ENCODE peak calls at places on chromosomes 13 and 19, in seven cellular contexts. J is BE2C, B is ELR, I is thoracic aorta, P is occipital lobe, V is sciatic nerve, Q is memory B cell. O is an unnamed sample.

GRCh38 chr13:89763011-89763410 is 1584.5 kb upstream of the MIR17HG start:
- DNase-seq in V (no peak), J (no peak), P (no peak), I (no peak), Q (no peak), B (peak), O (peak)

GRCh38 chr19:15702590-15702930 is 25.3 kb upstream of the OR10H2 start:
- DNase-seq in J (peak), P (no peak), I (no peak), Q (no peak), B (peak), V (peak), O (peak)

GRCh38 chr13:19157461-19157860 is 24.2 kb downstream of the TUBA3C start:
- DNase-seq in V (no peak), P (no peak), B (no peak), J (no peak), Q (no peak), I (no peak), O (no peak)

GRCh38 chr19:23698711-23699520 is 11.9 kb upstream of the ZNF675 start:
- DNase-seq in V (no peak), Q (no peak), J (peak), I (no peak), B (peak), P (no peak), O (peak)

GRCh38 chr13:93948523-93948922 is 531.0 kb downstream of the DCT start:
- DNase-seq in B (no peak), V (no peak), P (no peak), J (no peak), Q (no peak), I (no peak), O (no peak)

GRCh38 chr13:43364210-43365041 is 341.0 kb downstream of the DNAJC15 start:
- DNase-seq in I (no peak), B (peak), Q (no peak), V (no peak), P (no peak), J (peak), O (no peak)

GRCh38 chr13:105920375-105920774 is 615.1 kb downstream of the EFNB2 start:
- DNase-seq in P (no peak), V (no peak), I (no peak), Q (no peak), B (peak), J (no peak), O (peak)

GRCh38 chr13:111480503-111480902 is 160.1 kb downstream of the TEX29 start:
- DNase-seq in Q (no peak), I (no peak), B (no peak), P (no peak), V (peak), J (no peak), O (no peak)

GRCh38 chr19:43784981-43785808 is 4.4 kb upstream of the KCNN4 start:
- DNase-seq in V (no peak), I (no peak), P (no peak), J (peak), Q (peak), B (peak), O (peak)

GRCh38 chr19:719636-720377 is 11.1 kb downstream of the PALM start:
- DNase-seq in P (no peak), V (peak), Q (no peak), B (no peak), J (peak), I (no peak), O (no peak)

GRCh38 chr19:33291623-33292534 is 10.5 kb downstream of the CEBPA start:
- DNase-seq in J (no peak), P (no peak), B (no peak), I (no peak), V (no peak), Q (no peak), O (no peak)

GRCh38 chr13:108827637-108828036 is 198.2 kb downstream of the MYO16 start:
- DNase-seq in J (no peak), V (no peak), P (no peak), I (no peak), Q (no peak), B (no peak), O (peak)

GRCh38 chr19:16075430-16076153 is 703 bp upstream of the TPM4 start:
- DNase-seq in I (no peak), P (no peak), V (peak), Q (no peak), B (no peak), J (no peak), O (peak)

GRCh38 chr13:93776936-93777335 is 550.3 kb downstream of the GPC6 start:
- DNase-seq in B (peak), J (no peak), V (no peak), P (no peak), Q (no peak), I (no peak), O (peak)

GRCh38 chr19:2455481-2456300 is 1.1 kb downstream of the LMNB2 start:
- DNase-seq in J (peak), V (peak), B (peak), P (no peak), I (no peak), Q (peak), O (peak)

GRCh38 chr13:74910399-74910798 is 571.6 kb downstream of the TBC1D4 start:
- DNase-seq in B (no peak), P (no peak), V (no peak), I (no peak), Q (no peak), J (no peak), O (no peak)

GRCh38 chr19:54481326-54481930 is 8.3 kb upstream of the CDC42EP5 start:
- DNase-seq in V (peak), P (no peak), Q (peak), B (peak), I (no peak), J (peak), O (peak)

GRCh38 chr19:34364462-34364829 is 550 bp upstream of the GPI start:
- DNase-seq in J (no peak), B (no peak), Q (no peak), I (no peak), P (no peak), V (no peak), O (no peak)

GRCh38 chr13:110525328-110526319 is 35.9 kb downstream of the RAB20 start:
- DNase-seq in V (no peak), I (no peak), J (no peak), B (no peak), P (no peak), Q (peak), O (no peak)

GRCh38 chr13:30561506-30561905 is 56.2 kb upstream of the USPL1 start:
- DNase-seq in V (no peak), I (no peak), P (no peak), J (no peak), B (no peak), Q (no peak), O (no peak)